ENCODE peak calls at places on chromosomes 11 and 22, in eight cellular contexts. Z is right atrium auricular region, I is WERI-Rb-1, B is cardiac muscle cell, S is upper lobe of right lung, H is GM12865, Y is epithelial cell of esophagus, E is GM10248. W is an unnamed sample.

GRCh38 chr22:50726643-50727340 is 11.2 kb upstream of the ACR start:
- DNase-seq in I (no peak), Y (no peak), S (peak), Z (no peak), E (no peak), H (no peak), B (no peak), W (no peak)

GRCh38 chr22:48278620-48279464 is 1516.4 kb downstream of the TBC1D22A start:
- DNase-seq in I (no peak), Z (peak), Y (no peak), S (no peak), E (no peak), H (no peak), B (no peak), W (no peak)

GRCh38 chr11:11297578-11297977 is 55.5 kb downstream of the CSNK2A3 start:
- DNase-seq in H (no peak), E (no peak), S (no peak), B (no peak), Z (no peak), Y (peak), I (no peak), W (no peak)

GRCh38 chr22:49828599-49828965 is 909 bp upstream of the BRD1 start:
- DNase-seq in Z (no peak), B (no peak), Y (no peak), I (no peak), H (no peak), S (no peak), E (no peak), W (no peak)

GRCh38 chr11:47477323-47477722 is 28.4 kb upstream of the RAPSN start:
- DNase-seq in Y (peak), I (no peak), H (no peak), S (no peak), Z (no peak), B (peak), E (no peak), W (no peak)

GRCh38 chr11:120819003-120819402 is 204.9 kb upstream of the TBCEL start:
- DNase-seq in E (no peak), Z (no peak), B (no peak), S (no peak), H (peak), I (no peak), Y (no peak), W (no peak)

GRCh38 chr11:124801014-124801413 is 808 bp upstream of the MSANTD2 start:
- DNase-seq in I (no peak), B (peak), S (no peak), H (no peak), E (peak), Z (no peak), Y (peak), W (no peak)

GRCh38 chr11:15918212-15918611 is 438.1 kb downstream of the SOX6 start:
- DNase-seq in E (no peak), S (peak), H (no peak), I (no peak), B (no peak), Y (no peak), Z (no peak), W (no peak)

GRCh38 chr11:35484435-35484834 is 41.0 kb downstream of the PAMR1 start:
- DNase-seq in H (no peak), I (no peak), E (no peak), S (no peak), Z (no peak), Y (peak), B (peak), W (no peak)

GRCh38 chr22:48800886-48801607 is 1026.6 kb downstream of the BRD1 start:
- DNase-seq in I (no peak), E (no peak), S (no peak), H (no peak), Z (no peak), Y (no peak), B (no peak), W (no peak)

GRCh38 chr11:69905611-69906452 is 86.6 kb upstream of the FGF3 start:
- DNase-seq in B (no peak), Z (no peak), E (no peak), I (no peak), H (no peak), Y (no peak), S (peak), W (no peak)

GRCh38 chr11:94417386-94417987 is 16.3 kb upstream of the GPR83 start:
- DNase-seq in Y (peak), H (peak), E (no peak), I (no peak), B (peak), S (no peak), Z (no peak), W (peak)

GRCh38 chr11:57626895-57627294 is 22.8 kb downstream of the YPEL4 start:
- DNase-seq in E (no peak), I (no peak), Y (no peak), B (peak), Z (no peak), H (no peak), S (no peak), W (no peak)

GRCh38 chr22:31348766-31349165 is 2.6 kb upstream of the PATZ1 start:
- DNase-seq in Y (no peak), I (no peak), H (no peak), S (no peak), Z (no peak), B (no peak), E (no peak), W (no peak)

GRCh38 chr22:41360126-41360525 is 21.6 kb upstream of the TEF start:
- DNase-seq in H (no peak), B (no peak), E (no peak), I (no peak), Z (no peak), Y (no peak), S (no peak), W (no peak)

GRCh38 chr11:84628871-84629625 is 998.1 kb downstream of the DLG2 start:
- DNase-seq in E (no peak), I (peak), H (no peak), Y (no peak), Z (no peak), B (no peak), S (no peak), W (no peak)

GRCh38 chr22:22745225-22746060 is 101.0 kb downstream of the GGTLC2 start:
- DNase-seq in E (peak), H (peak), Z (no peak), B (peak), S (no peak), Y (peak), I (peak), W (no peak)

GRCh38 chr11:59822989-59823566 is 12.5 kb upstream of the MRPL16 start:
- DNase-seq in Y (peak), Z (no peak), H (peak), S (no peak), I (peak), B (peak), E (peak), W (no peak)

GRCh38 chr22:37163618-37164534 is 14.2 kb upstream of the IL2RB start:
- DNase-seq in I (no peak), E (peak), H (peak), B (no peak), Z (no peak), Y (no peak), S (no peak), W (no peak)

GRCh38 chr11:26297179-26297970 is 34.6 kb upstream of the ANO3 start:
- DNase-seq in I (peak), S (no peak), Z (no peak), H (peak), B (peak), E (peak), Y (peak), W (no peak)

GRCh38 chr22:43295173-43295572 is 48.0 kb downstream of the SCUBE1 start:
- DNase-seq in Z (no peak), I (no peak), S (no peak), E (no peak), H (no peak), B (no peak), Y (no peak), W (no peak)

GRCh38 chr11:100874203-100874602 is 187.1 kb downstream of the ARHGAP42 start:
- DNase-seq in Y (no peak), I (no peak), B (no peak), E (no peak), Z (no peak), S (no peak), H (no peak), W (no peak)

GRCh38 chr11:64874308-64874707 is 4.1 kb downstream of the EHD1 start:
- DNase-seq in H (peak), S (no peak), B (no peak), I (no peak), Y (no peak), E (no peak), Z (no peak), W (no peak)

GRCh38 chr11:19474211-19474610 is 233.5 kb upstream of the E2F8 start:
- DNase-seq in Z (no peak), S (no peak), Y (no peak), I (no peak), B (no peak), E (no peak), H (no peak), W (no peak)

GRCh38 chr11:102452461-102453285 is at the start of gene TMEM123:
- DNase-seq in E (peak), B (peak), S (peak), H (peak), I (peak), Z (peak), Y (peak), W (no peak)

GRCh38 chr11:69674267-69674885 is 777 bp downstream of the LTO1 start:
- DNase-seq in I (no peak), S (peak), Y (peak), H (peak), Z (no peak), E (no peak), B (peak), W (no peak)

GRCh38 chr11:14455648-14456430 is 43.8 kb downstream of the COPB1 start:
- DNase-seq in B (no peak), Y (no peak), I (no peak), H (no peak), Z (no peak), E (no peak), S (no peak), W (no peak)

GRCh38 chr11:85947431-85948272 is 92.5 kb downstream of the CCDC83 start:
- DNase-seq in H (peak), E (peak), S (no peak), B (peak), Y (peak), I (no peak), Z (no peak), W (peak)

W was measured in HFF-Myc.